ENCODE peak calls at places on chromosomes 3 and 15, in seven cellular contexts. R is CD4-positive, alpha-beta T cell; N is mammary epithelial cell; Q is tibial nerve; S is right atrium auricular region; V is A673; X is lower leg skin. C is an unnamed sample.

GRCh38 chr15:91954211-91954804 is 100.8 kb downstream of the SLCO3A1 start:
- DNase-seq in R (no peak), N (no peak), Q (no peak), S (no peak), V (no peak), X (no peak), C (no peak)

GRCh38 chr3:58116985-58117384 is 93.8 kb downstream of the DNASE1L3 start:
- DNase-seq in R (no peak), N (no peak), Q (no peak), S (no peak), V (no peak), X (no peak), C (no peak)

GRCh38 chr3:96863129-96863740 is 48.8 kb downstream of the EPHA6 start:
- DNase-seq in R (no peak), N (peak; percentile 8), Q (no peak), S (no peak), V (peak; percentile 35), X (no peak), C (peak; percentile 13)

GRCh38 chr3:102827386-102827785 is 392.6 kb downstream of the ZPLD1 start:
- DNase-seq in R (no peak), N (no peak), Q (no peak), S (no peak), V (peak; percentile 35), X (no peak), C (no peak)

GRCh38 chr15:101358895-101359294 is 63.8 kb upstream of the SNRPA1 start:
- DNase-seq in R (no peak), N (peak; percentile 94), Q (no peak), S (no peak), V (no peak), X (peak; percentile 79), C (peak; percentile 96)

GRCh38 chr3:186226466-186226865 is 117.6 kb upstream of the ETV5 start:
- DNase-seq in R (no peak), N (no peak), Q (no peak), S (no peak), V (no peak), X (no peak), C (no peak)

GRCh38 chr3:129593595-129594339 is 12.7 kb downstream of the PLXND1 start:
- DNase-seq in R (peak; percentile 46), N (no peak), Q (no peak), S (peak; percentile 71), V (peak; percentile 23), X (no peak), C (no peak)

GRCh38 chr3:39378092-39378491 is 5.1 kb upstream of the SLC25A38 start:
- DNase-seq in R (peak; percentile 48), N (peak; percentile 43), Q (no peak), S (no peak), V (peak; percentile 7), X (no peak), C (peak; percentile 33)

GRCh38 chr3:129934234-129935123 is 40.0 kb upstream of the TRH start:
- DNase-seq in R (peak; percentile 9), N (no peak), Q (no peak), S (no peak), V (peak; percentile 62), X (no peak), C (peak; percentile 56)

GRCh38 chr3:52783211-52783555 is 5.8 kb downstream of the ITIH1 start:
- DNase-seq in R (no peak), N (no peak), Q (no peak), S (no peak), V (no peak), X (peak; percentile 54), C (no peak)

GRCh38 chr15:32898991-32899613 is 181.3 kb downstream of the GREM1 start:
- DNase-seq in R (no peak), N (no peak), Q (no peak), S (no peak), V (peak; percentile 26), X (no peak), C (no peak)

GRCh38 chr15:97084650-97085049 is 754.1 kb downstream of the NR2F2 start:
- DNase-seq in R (no peak), N (peak; percentile 3), Q (no peak), S (no peak), V (peak; percentile 61), X (no peak), C (no peak)

GRCh38 chr15:89888214-89888804 is 5.5 kb downstream of the AP3S2 start:
- DNase-seq in R (no peak), N (peak; percentile 44), Q (no peak), S (no peak), V (peak; percentile 48), X (no peak), C (peak; percentile 30)

GRCh38 chr15:74037171-74038117 is 42.9 kb downstream of the PML start:
- DNase-seq in R (no peak), N (no peak), Q (no peak), S (no peak), V (no peak), X (peak; percentile 86), C (no peak)

GRCh38 chr3:9422712-9423424 is 25.5 kb downstream of the SETD5 start:
- DNase-seq in R (no peak), N (peak; percentile 98), Q (peak; percentile 97), S (peak; percentile 88), V (peak; percentile 96), X (peak; percentile 91), C (peak; percentile 70)

GRCh38 chr3:57127849-57128566 is 37.1 kb downstream of the IL17RD start:
- DNase-seq in R (no peak), N (no peak), Q (peak; percentile 50), S (no peak), V (peak; percentile 43), X (no peak), C (no peak)

GRCh38 chr15:76994001-76994400 is 925 bp upstream of the PSTPIP1 start:
- DNase-seq in R (peak; percentile 65), N (no peak), Q (no peak), S (no peak), V (no peak), X (no peak), C (peak; percentile 64)

GRCh38 chr15:57611938-57612337 is 20.2 kb downstream of the MYZAP start:
- DNase-seq in R (no peak), N (peak; percentile 89), Q (no peak), S (no peak), V (no peak), X (peak; percentile 89), C (peak; percentile 79)

GRCh38 chr3:13462125-13462629 is 17.9 kb upstream of the HDAC11 start:
- DNase-seq in R (no peak), N (no peak), Q (no peak), S (no peak), V (no peak), X (no peak), C (no peak)

GRCh38 chr3:72273615-72274014 is 488.7 kb upstream of the PROK2 start:
- DNase-seq in R (no peak), N (no peak), Q (no peak), S (no peak), V (no peak), X (no peak), C (no peak)

GRCh38 chr15:66800584-66801235 is 98.7 kb downstream of the SMAD6 start:
- DNase-seq in R (no peak), N (no peak), Q (no peak), S (no peak), V (no peak), X (peak; percentile 81), C (no peak)

GRCh38 chr3:126835472-126836219 is 131.6 kb downstream of the CHCHD6 start:
- DNase-seq in R (no peak), N (peak; percentile 66), Q (no peak), S (peak; percentile 42), V (no peak), X (no peak), C (peak; percentile 26)
- TF ChIP-seq CTCF in R (no peak), N (no peak), Q (no peak), S (no peak), V (no peak), X (no peak), C (no peak)

DNA sequence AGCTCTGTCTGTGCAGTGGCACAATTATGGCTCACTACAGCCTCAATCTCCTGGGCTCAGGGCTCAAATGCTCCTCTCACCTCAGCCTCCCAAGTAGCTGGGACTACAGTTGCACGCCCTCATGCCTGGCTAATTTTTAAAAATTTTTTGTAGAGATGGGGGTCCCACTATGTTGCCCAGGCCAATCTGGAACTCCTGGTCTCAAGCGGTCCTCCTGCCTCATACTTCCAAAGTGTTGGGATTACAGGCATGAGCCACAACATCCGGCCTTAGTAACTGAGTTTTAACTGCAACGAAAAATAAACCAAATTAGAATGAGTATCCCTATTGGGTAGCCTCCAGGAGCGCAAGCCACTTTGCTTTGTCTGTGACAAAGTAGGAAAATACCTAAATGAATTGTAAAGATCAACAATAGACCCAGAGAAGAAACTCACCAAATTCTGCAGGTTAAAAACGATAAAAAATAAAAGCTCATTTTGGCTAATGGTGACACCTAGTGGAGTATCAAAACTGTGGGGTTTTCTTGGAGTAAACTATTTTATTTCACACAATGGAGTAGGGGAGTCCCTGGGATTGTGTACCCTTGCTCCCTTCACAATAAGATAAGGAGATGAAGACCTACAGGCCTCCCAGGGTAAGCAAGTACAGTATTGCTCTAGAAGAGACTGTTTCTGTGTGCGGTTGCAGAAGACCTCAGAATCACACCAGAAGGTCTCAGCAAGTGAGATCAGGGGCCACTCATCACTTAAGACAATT is 21.0 kb upstream of the CA12 start:
- DNase-seq in R (no peak), N (peak; percentile 24), Q (peak; percentile 18), S (no peak), V (peak; percentile 67), X (no peak), C (peak; percentile 53)
- TF ChIP-seq CTCF in R (peak; percentile 63), N (peak; percentile 62), Q (peak; percentile 61), S (peak; percentile 52), V (peak; percentile 68), X (no peak), C (peak; percentile 84)

GRCh38 chr3:71022552-71023335 is 560.8 kb downstream of the FOXP1 start:
- DNase-seq in R (no peak), N (peak; percentile 37), Q (no peak), S (no peak), V (peak; percentile 39), X (no peak), C (no peak)
- TF ChIP-seq CTCF in R (no peak), N (no peak), Q (no peak), S (no peak), V (peak; percentile 44), X (no peak), C (no peak)

DNA sequence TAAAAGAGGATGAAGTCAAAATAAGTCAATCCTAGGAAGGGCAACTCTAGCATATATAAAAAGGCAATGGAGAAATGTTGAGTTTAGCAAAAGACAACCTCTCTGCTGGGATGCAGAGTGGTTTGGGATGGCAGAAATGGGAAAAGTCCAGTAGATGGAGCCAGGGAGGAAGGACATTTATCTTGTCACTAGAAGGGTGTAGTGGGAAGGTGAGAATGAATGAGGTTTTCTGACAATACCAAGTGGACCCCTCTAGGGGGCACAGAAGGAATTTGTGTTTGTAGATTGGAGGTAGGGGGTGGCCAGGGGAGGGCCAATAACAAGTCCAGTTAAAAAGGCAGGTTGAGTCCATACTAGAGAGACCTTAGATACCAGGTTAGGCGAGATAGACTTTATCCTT is 80.0 kb downstream of the THSD4 start:
- DNase-seq in R (no peak), N (no peak), Q (no peak), S (no peak), V (peak; percentile 40), X (no peak), C (peak; percentile 15)
- TF ChIP-seq CTCF in R (no peak), N (peak; percentile 10), Q (no peak), S (no peak), V (peak; percentile 54), X (no peak), C (no peak)

C was measured in RWPE1.